ENCODE peak calls at places on chromosomes 11 and 22, in six cellular contexts. B, Z, U, N, T and X are unnamed samples.

GRCh38 chr22:32836286-32836859 is 34.9 kb downstream of the TIMP3 start:
- DNase-seq in T (no peak), B (no peak), U (no peak), N (peak; percentile 48), Z (no peak), X (no peak)

GRCh38 chr11:27353593-27354358 is 9.2 kb downstream of the CCDC34 start:
- DNase-seq in N (no peak), B (no peak), T (no peak), Z (no peak), U (no peak), X (no peak)

GRCh38 chr22:30948930-30949342 is 19.6 kb downstream of the MORC2 start:
- DNase-seq in N (no peak), U (no peak), Z (no peak), B (no peak), T (no peak), X (no peak)

GRCh38 chr22:19970031-19970478 is 28.4 kb upstream of the TXNRD2 start:
- DNase-seq in Z (no peak), U (no peak), T (no peak), B (no peak), N (no peak), X (no peak)

GRCh38 chr11:36186797-36187196 is 102.4 kb downstream of the COMMD9 start:
- DNase-seq in N (no peak), T (no peak), Z (no peak), U (no peak), B (no peak), X (no peak)

GRCh38 chr11:126474888-126475626 is 119.6 kb downstream of the ST3GAL4 start:
- DNase-seq in T (no peak), Z (no peak), U (peak; percentile 68), N (no peak), B (peak; percentile 23), X (no peak)

GRCh38 chr11:27468209-27468608 is 4.4 kb downstream of the LGR4 start:
- DNase-seq in B (no peak), Z (no peak), N (peak; percentile 93), U (no peak), T (no peak), X (no peak)

GRCh38 chr11:113401718-113402117 is 14.1 kb downstream of the ANKK1 start:
- DNase-seq in T (no peak), U (no peak), B (peak; percentile 80), N (peak; percentile 73), Z (peak; percentile 70), X (peak; percentile 89)

GRCh38 chr11:74909363-74909762 is 39.5 kb downstream of the XRRA1 start:
- DNase-seq in U (no peak), N (no peak), B (no peak), T (no peak), Z (no peak), X (no peak)
- H3K9me3 ChIP-seq in U (no peaks in the 10 kb centered on the region), N (no peaks in the 10 kb centered on the region), B (no peaks in the 10 kb centered on the region), T (no peaks in the 10 kb centered on the region), Z (no peaks in the 10 kb centered on the region), X (no peaks in the 10 kb centered on the region)

DNA sequence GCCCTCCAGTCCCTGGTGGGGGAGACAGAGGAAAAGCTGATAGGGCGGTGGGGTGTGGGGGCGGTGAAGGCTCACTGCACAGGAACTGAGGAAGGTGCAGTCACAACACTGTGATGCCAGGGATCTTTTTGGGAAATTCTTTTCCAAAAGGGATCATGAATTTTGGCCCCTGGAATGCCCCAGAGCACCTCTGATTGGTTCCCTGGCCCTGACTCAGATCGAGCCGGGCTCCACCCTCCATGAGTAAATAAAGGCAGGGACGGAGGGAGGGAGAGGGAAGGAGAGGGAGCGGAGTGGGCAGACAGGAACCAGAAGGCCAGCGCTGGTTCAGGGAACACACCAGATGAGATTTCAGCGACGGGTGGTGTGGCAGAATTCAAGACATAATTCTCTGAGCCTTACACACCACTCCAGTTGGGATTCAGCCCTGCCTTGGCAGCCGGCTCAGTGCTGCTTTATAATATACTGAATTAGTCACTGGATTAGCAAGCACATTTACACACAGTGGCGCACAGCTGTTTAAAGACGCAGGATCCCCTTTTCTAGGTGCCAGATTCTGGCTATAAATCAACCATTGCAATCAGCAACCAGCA is 80.3 kb downstream of the ETS1 start:
- DNase-seq in T (no peak), B (peak; percentile 79), Z (peak; percentile 88), N (peak; percentile 81), U (peak; percentile 77), X (peak; percentile 90)
- H3K4me3 ChIP-seq in T (peak overlapping the region; percentile 32), B (peak overlapping the region; percentile 43), Z (peak overlapping the region; percentile 20), N (peak overlapping the region; percentile 46), U (peak overlapping the region; percentile 11), X (peak overlapping the region; percentile 52)

GRCh38 chr11:24155792-24156191 is 341.1 kb upstream of the LUZP2 start:
- DNase-seq in T (no peak), U (no peak), Z (no peak), N (no peak), B (no peak), X (no peak)
- TF ChIP-seq CTCF in T (no peak), U (no peak), Z (no peak), N (no peak), B (no peak), X (no peak)

GRCh38 chr11:133383689-133384088 is 148.6 kb downstream of the OPCML start:
- DNase-seq in B (no peak), Z (no peak), T (no peak), N (no peak), U (no peak), X (no peak)
- H3K9me3 ChIP-seq in B (no peaks in the 10 kb centered on the region), Z (no peaks in the 10 kb centered on the region), T (no peaks in the 10 kb centered on the region), N (no peaks in the 10 kb centered on the region), U (no peaks in the 10 kb centered on the region), X (no peaks in the 10 kb centered on the region)